ENCODE peak calls at places on chromosome 15, in four cellular contexts. W, S, G and N are unnamed samples.
A peak's percentile ranks its signal among the peaks of the same experiment; 100 is the strongest.

GRCh38 chr15:55859681-55860080 is 116.7 kb upstream of the PRTG start:
- DNase-seq in S (no peak), G (no peak), W (no peak), N (no peak)

GRCh38 chr15:40046721-40047412 is 7.9 kb upstream of the SRP14 start:
- DNase-seq in G (no peak), S (no peak), W (no peak), N (no peak)

GRCh38 chr15:26889298-26889898 is 22.5 kb downstream of the GABRA5 start:
- DNase-seq in W (peak; percentile 53), S (peak; percentile 74), G (peak; percentile 20), N (no peak)

GRCh38 chr15:40108061-40108854 is 421 bp downstream of the BMF start:
- DNase-seq in S (no peak), G (peak; percentile 14), W (no peak), N (no peak)

GRCh38 chr15:99453646-99454045 is 112.1 kb upstream of the MEF2A start:
- DNase-seq in G (no peak), W (no peak), S (no peak), N (no peak)

GRCh38 chr15:49164865-49165264 is 5.2 kb upstream of the GALK2 start:
- DNase-seq in W (no peak), G (no peak), S (no peak), N (no peak)

GRCh38 chr15:73601449-73602425 is 31.5 kb downstream of the NPTN start:
- DNase-seq in W (no peak), S (no peak), G (no peak), N (no peak)

GRCh38 chr15:82021992-82022391 is 23.8 kb downstream of the MEX3B start:
- DNase-seq in W (peak; percentile 79), G (no peak), S (no peak), N (peak; percentile 32)

GRCh38 chr15:65957451-65957850 is 88.2 kb downstream of the RAB11A start:
- DNase-seq in W (peak; percentile 30), G (no peak), S (no peak), N (no peak)

GRCh38 chr15:61367953-61368352 is 138.9 kb upstream of the RORA start:
- DNase-seq in S (no peak), W (no peak), G (no peak), N (no peak)

GRCh38 chr15:90099072-90099867 is 3.0 kb downstream of the IDH2 start:
- DNase-seq in G (peak; percentile 28), W (peak; percentile 36), S (no peak), N (no peak)

GRCh38 chr15:89837134-89837829 is 22.6 kb upstream of the ANPEP start:
- DNase-seq in S (no peak), G (no peak), W (no peak), N (no peak)

GRCh38 chr15:74235962-74236361 is at the start of gene CCDC33:
- DNase-seq in S (no peak), G (no peak), W (peak; percentile 75), N (no peak)

GRCh38 chr15:60552224-60552623 is 73.3 kb upstream of the ICE2 start:
- DNase-seq in W (no peak), G (no peak), S (no peak), N (no peak)

GRCh38 chr15:100169615-100170279 is 172.0 kb downstream of the ADAMTS17 start:
- DNase-seq in G (no peak), W (no peak), S (no peak), N (no peak)

GRCh38 chr15:92463826-92464225 is 70.1 kb downstream of the ST8SIA2 start:
- DNase-seq in S (no peak), G (no peak), W (no peak), N (no peak)

GRCh38 chr15:39344662-39345141 is 236.2 kb upstream of the THBS1 start:
- DNase-seq in G (no peak), S (no peak), W (no peak), N (no peak)

GRCh38 chr15:46365612-46366011 is 730.8 kb downstream of the SQOR start:
- DNase-seq in S (no peak), G (no peak), W (no peak), N (no peak)

GRCh38 chr15:74373731-74374647 is 6.5 kb upstream of the CYP11A1 start:
- DNase-seq in S (peak; percentile 96), G (peak; percentile 96), W (peak; percentile 99), N (peak; percentile 97)

GRCh38 chr15:95923797-95924196 is 406.7 kb upstream of the NR2F2 start:
- DNase-seq in W (no peak), S (no peak), G (no peak), N (no peak)

GRCh38 chr15:89654847-89655805 is at the start of gene KIF7:
- DNase-seq in G (no peak), S (peak; percentile 43), W (no peak), N (peak; percentile 92)

GRCh38 chr15:85297537-85297936 is 82.9 kb upstream of the AKAP13 start:
- DNase-seq in G (no peak), W (no peak), S (no peak), N (no peak)

GRCh38 chr15:98943609-98944111 is 63.9 kb downstream of the PGPEP1L start:
- DNase-seq in G (no peak), S (no peak), W (no peak), N (no peak)

GRCh38 chr15:45481151-45481550 is 41.4 kb downstream of the SLC30A4 start:
- DNase-seq in W (no peak), S (no peak), G (no peak), N (no peak)

GRCh38 chr15:60649845-60650548 is 171.1 kb upstream of the ICE2 start:
- DNase-seq in W (no peak), S (no peak), G (peak; percentile 67), N (no peak)

GRCh38 chr15:67030036-67030762 is 35.2 kb upstream of the SMAD3 start:
- DNase-seq in W (no peak), S (no peak), G (no peak), N (no peak)

GRCh38 chr15:73994912-73995622 is 551 bp downstream of the PML start:
- DNase-seq in G (no peak), S (no peak), W (peak; percentile 77), N (peak; percentile 16)

GRCh38 chr15:27672537-27672936 is 426.6 kb downstream of the OCA2 start:
- DNase-seq in W (no peak), G (no peak), S (no peak), N (no peak)